ENCODE peak calls at places on chromosomes 16 and 17, in five cellular contexts. B is heart right ventricle, Y is adrenal gland, Z is psoas muscle, K is uterus. V is an unnamed sample.

GRCh38 chr17:76994237-76994637 is 126.0 kb downstream of the MGAT5B start:
- DNase-seq in K (no peak), Z (no peak), Y (peak; percentile 36), B (no peak), V (no peak)

GRCh38 chr16:78002915-78003538 is 19.3 kb upstream of the CLEC3A start:
- DNase-seq in Z (peak; percentile 78), Y (peak; percentile 88), K (peak; percentile 84), B (peak; percentile 82), V (peak; percentile 73)

GRCh38 chr16:7351572-7351971 is 18.9 kb downstream of the RBFOX1 start:
- DNase-seq in Y (no peak), B (no peak), K (no peak), Z (no peak), V (no peak)

GRCh38 chr16:59848314-59848713 is 1114.2 kb upstream of the GOT2 start:
- DNase-seq in Y (no peak), B (no peak), K (no peak), Z (no peak), V (no peak)

GRCh38 chr17:57563968-57564367 is 181.1 kb downstream of the CCDC182 start:
- DNase-seq in B (no peak), K (no peak), Y (peak; percentile 49), Z (no peak), V (no peak)

GRCh38 chr17:65670667-65671371 is 109.4 kb upstream of the AXIN2 start:
- DNase-seq in Z (no peak), K (no peak), B (no peak), Y (no peak), V (no peak)

GRCh38 chr16:80718480-80719220 is 85.7 kb downstream of the CDYL2 start:
- DNase-seq in Z (no peak), Y (peak; percentile 55), B (no peak), K (no peak), V (peak; percentile 87)

GRCh38 chr17:3528604-3529511 is 28.8 kb downstream of the TRPV3 start:
- DNase-seq in Y (no peak), Z (peak; percentile 33), K (no peak), B (no peak), V (no peak)

GRCh38 chr16:52451971-52452421 is 94.9 kb downstream of the TOX3 start:
- DNase-seq in Y (no peak), Z (no peak), B (no peak), K (no peak), V (no peak)

GRCh38 chr16:52455549-52456277 is 91.2 kb downstream of the TOX3 start:
- DNase-seq in B (no peak), Z (no peak), K (no peak), Y (no peak), V (no peak)

GRCh38 chr16:52453661-52454060 is 93.3 kb downstream of the TOX3 start:
- DNase-seq in K (no peak), Y (no peak), Z (no peak), B (no peak), V (no peak)

GRCh38 chr16:52460652-52461172 is 86.2 kb downstream of the TOX3 start:
- DNase-seq in Z (no peak), Y (no peak), K (no peak), B (no peak), V (no peak)

DNA sequence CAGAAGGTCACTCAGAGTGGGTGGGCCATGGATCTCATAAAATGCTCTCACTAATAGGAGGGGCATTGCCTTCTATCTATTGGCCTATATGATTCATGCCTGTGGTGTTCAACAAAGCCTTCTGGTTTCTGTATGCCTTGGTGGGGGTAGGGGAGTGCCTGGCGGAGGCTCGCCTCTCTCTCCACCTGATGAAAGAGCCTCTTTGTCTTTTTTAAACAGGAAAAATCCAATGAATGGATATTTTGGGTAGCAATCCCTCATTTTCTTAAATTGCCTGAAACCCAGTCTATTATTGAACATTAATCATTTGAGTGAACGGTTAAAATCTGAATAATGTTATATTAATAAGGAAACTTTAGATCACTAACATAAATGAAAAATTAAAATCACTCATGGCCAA is 90.6 kb downstream of the TOX3 start:
- DNase-seq in B (no peak), Y (no peak), Z (no peak), K (no peak), V (no peak)
- H3K9me3 ChIP-seq in B (no peaks in the 10 kb centered on the region), Y (no peaks in the 10 kb centered on the region), Z (no peaks in the 10 kb centered on the region), K (no peaks in the 10 kb centered on the region), V (no peaks in the 10 kb centered on the region)

DNA sequence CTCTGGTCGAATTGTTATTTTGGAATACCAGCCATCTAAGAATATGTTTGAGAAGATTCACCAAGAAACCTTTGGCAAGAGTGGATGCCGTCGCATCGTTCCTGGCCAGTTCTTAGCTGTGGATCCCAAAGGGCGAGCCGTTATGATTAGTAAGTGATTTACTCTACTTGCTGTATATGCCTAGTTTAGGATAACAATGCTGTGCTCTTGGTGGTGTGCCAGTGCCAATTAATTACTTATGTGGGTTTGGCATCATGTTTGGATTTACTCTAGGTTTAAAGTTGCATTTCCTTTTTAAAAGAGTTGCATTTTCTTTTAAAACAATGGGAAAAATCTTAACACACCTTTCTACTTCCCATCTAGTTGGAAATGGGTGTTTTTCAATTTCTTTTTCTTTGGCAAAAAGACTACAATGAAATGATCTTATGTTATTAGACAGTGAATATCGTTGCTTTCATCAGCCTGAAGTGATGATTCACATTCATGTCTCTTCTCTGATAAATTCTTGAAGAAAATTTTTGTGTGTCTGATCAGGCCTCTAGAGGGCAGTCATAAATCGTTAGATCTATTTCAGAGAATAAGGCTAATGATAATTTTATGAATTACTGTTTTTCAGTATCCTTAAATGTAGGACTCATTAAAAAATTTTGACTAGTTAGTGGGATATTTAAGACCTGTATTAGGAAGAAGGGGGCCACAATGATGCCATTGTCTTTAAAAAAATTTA is 5.6 kb downstream of the SF3B3 start:
- DNase-seq in B (no peak), K (no peak), Z (no peak), Y (no peak), V (no peak)
- H3K36me3 ChIP-seq in B (peaks cover 87% of the 10 kb centered on the region), K (no peaks in the 10 kb centered on the region), Z (peaks cover 7% of the 10 kb centered on the region), Y (peaks cover 75% of the 10 kb centered on the region), V (peaks cover 38% of the 10 kb centered on the region)

GRCh38 chr16:30694926-30695678 is 3.9 kb upstream of the SRCAP start:
- DNase-seq in Y (peak; percentile 55), B (no peak), K (no peak), Z (no peak), V (no peak)
- H3K27me3 ChIP-seq in Y (no peaks in the 10 kb centered on the region), B (no peaks in the 10 kb centered on the region), K (no peaks in the 10 kb centered on the region), Z (no peaks in the 10 kb centered on the region), V (no peaks in the 10 kb centered on the region)

GRCh38 chr16:71448274-71448866 is 6.5 kb upstream of the TLE7 start:
- DNase-seq in K (no peak), Z (no peak), B (no peak), Y (no peak), V (no peak)

GRCh38 chr16:71449020-71449419 is 7.2 kb upstream of the TLE7 start:
- DNase-seq in Y (no peak), K (no peak), B (no peak), Z (no peak), V (no peak)

GRCh38 chr16:71456801-71457200 is 5.2 kb downstream of the ZNF23 start:
- DNase-seq in Z (no peak), K (no peak), B (no peak), Y (no peak), V (no peak)

GRCh38 chr16:71453051-71453450 is 9.0 kb downstream of the ZNF23 start:
- DNase-seq in B (no peak), Z (no peak), K (no peak), Y (no peak), V (no peak)
- H3K9me3 ChIP-seq in B (peaks cover 65% of the 10 kb centered on the region), Z (peaks cover 63% of the 10 kb centered on the region), K (peaks cover 65% of the 10 kb centered on the region), Y (peaks cover 15% of the 10 kb centered on the region), V (peaks cover 4% of the 10 kb centered on the region)

GRCh38 chr17:81923302-81924260 is 4.0 kb downstream of the MAFG start:
- DNase-seq in Z (peak; percentile 80), Y (peak; percentile 88), B (peak; percentile 66), K (no peak), V (peak; percentile 78)

GRCh38 chr17:81920612-81921530 is 2.9 kb upstream of the SIRT7 start:
- DNase-seq in B (no peak), K (no peak), Z (no peak), Y (no peak), V (no peak)

GRCh38 chr17:81921531-81921862 is 3.5 kb upstream of the SIRT7 start:
- DNase-seq in Z (no peak), B (no peak), Y (no peak), K (no peak), V (no peak)

GRCh38 chr17:81922566-81923301 is 4.8 kb upstream of the SIRT7 start:
- DNase-seq in B (no peak), Z (no peak), K (no peak), Y (no peak), V (no peak)

DNA sequence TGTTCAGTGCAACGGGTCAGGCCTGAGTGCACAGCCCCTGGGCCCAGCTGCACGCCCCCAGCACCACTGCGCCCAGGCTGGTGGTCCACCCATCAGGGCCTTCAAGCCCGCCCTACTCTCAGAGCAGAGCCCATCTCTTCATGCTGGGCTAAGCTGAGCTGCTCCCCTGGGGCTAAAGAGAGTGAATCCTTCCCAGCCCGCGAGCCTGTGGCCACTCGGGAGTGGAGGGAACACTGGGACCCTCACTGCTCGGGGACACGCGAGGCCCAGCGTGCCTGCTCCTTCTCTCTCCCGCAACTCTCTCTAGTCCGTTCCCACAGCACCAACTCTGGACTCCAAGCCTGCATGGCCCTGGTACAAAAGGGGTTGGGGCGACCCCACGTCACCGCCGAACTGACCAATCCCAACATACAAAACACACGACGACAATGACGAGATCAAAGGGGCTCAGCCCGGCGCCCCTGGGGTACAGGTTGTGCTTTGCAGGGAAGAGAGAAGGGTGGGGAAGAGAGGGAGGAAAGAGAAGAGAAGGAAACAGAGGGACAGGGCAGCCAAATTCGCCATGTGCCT is 4.1 kb upstream of the SIRT7 start:
- DNase-seq in K (no peak), Y (no peak), B (no peak), Z (no peak), V (no peak)
- H3K36me3 ChIP-seq in K (no peaks in the 10 kb centered on the region), Y (peaks cover 17% of the 10 kb centered on the region), B (peaks cover 37% of the 10 kb centered on the region), Z (no peaks in the 10 kb centered on the region), V (no peaks in the 10 kb centered on the region)

GRCh38 chr16:88939814-88940195 is 37.2 kb downstream of the CBFA2T3 start:
- DNase-seq in B (peak; percentile 64), Y (no peak), Z (no peak), K (no peak), V (no peak)
- H3K27me3 ChIP-seq in B (peaks cover 8% of the 10 kb centered on the region), Y (peaks cover 17% of the 10 kb centered on the region), Z (no peaks in the 10 kb centered on the region), K (no peaks in the 10 kb centered on the region), V (no peaks in the 10 kb centered on the region)

DNA sequence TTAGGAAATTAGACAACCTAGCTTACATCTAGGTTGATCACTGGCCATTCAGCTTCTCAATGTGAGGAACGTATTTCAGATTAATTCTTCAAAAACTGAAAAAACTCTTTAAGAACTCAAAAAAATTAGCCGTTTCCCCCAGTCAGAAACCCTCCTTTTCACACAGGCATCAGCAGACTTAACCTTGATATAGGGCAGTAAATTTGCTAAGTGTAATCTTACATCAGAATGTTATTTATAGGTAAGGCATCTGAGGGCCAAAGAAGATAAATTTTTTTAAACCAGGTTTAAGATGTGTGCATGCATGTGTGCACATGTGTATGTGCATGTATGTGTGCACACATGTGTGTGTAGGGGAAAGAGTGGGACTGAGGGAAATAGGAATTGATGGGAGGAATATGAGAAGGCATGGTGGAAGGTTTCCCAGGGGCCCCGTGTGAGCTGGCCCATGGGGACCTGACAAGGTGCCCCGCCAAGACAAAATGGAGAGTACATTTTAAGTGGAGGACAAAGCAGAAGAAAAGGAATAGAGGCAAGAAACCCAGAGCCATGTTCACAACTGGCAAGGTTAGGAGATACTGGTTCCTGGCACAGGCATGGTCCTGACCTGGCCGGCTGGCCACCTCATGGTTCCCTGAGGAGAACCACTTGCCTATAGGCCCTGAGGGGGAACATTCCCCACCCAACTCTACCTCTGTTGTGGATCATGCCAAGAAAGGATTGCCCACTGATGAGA is 33.1 kb downstream of the TEX2 start:
- DNase-seq in K (no peak), B (no peak), Y (no peak), Z (no peak), V (no peak)
- H3K9me3 ChIP-seq in K (no peaks in the 10 kb centered on the region), B (no peaks in the 10 kb centered on the region), Y (no peaks in the 10 kb centered on the region), Z (no peaks in the 10 kb centered on the region), V (no peaks in the 10 kb centered on the region)

GRCh38 chr16:85674418-85674755 is 14.4 kb downstream of the GINS2 start:
- DNase-seq in K (no peak), B (no peak), Y (no peak), Z (no peak), V (no peak)
- H3K36me3 ChIP-seq in K (no peaks in the 10 kb centered on the region), B (peaks cover 77% of the 10 kb centered on the region), Y (peaks cover 54% of the 10 kb centered on the region), Z (no peaks in the 10 kb centered on the region), V (peaks cover 4% of the 10 kb centered on the region)

V was measured in body of pancreas.